ENCODE peak calls at places on chromosomes 7 and 10, in five cellular contexts. One of them, this sample, is unnamed.

GRCh38 chr10:75291800-75292199 is 56.0 kb upstream of the COMTD1 start:
- DNase-seq in K562: no peak
- DNase-seq in H1: no peak
- DNase-seq in HepG2: no peak
- DNase-seq in A549: no peak
- DNase-seq in this sample: no peak

GRCh38 chr7:143490719-143491306 is 13.1 kb downstream of the TAS2R41 start:
- DNase-seq in K562: peak
- DNase-seq in H1: no peak
- DNase-seq in HepG2: peak
- DNase-seq in A549: no peak
- DNase-seq in this sample: no peak

GRCh38 chr7:16098058-16098457 is 323.3 kb downstream of the CRPPA start:
- DNase-seq in K562: no peak
- DNase-seq in HepG2: no peak
- DNase-seq in A549: no peak
- DNase-seq in H1: no peak
- DNase-seq in this sample: no peak

GRCh38 chr7:148697256-148697841 is 1.4 kb upstream of the CUL1 start:
- DNase-seq in K562: peak
- DNase-seq in H1: no peak
- DNase-seq in HepG2: no peak
- DNase-seq in A549: no peak
- DNase-seq in this sample: peak

GRCh38 chr7:142385528-142386340 is 127.9 kb upstream of the PRSS58 start:
- DNase-seq in H1: no peak
- DNase-seq in A549: peak
- DNase-seq in HepG2: peak
- DNase-seq in K562: peak
- DNase-seq in this sample: peak

GRCh38 chr10:69360485-69361302 is 56.0 kb downstream of the TACR2 start:
- DNase-seq in HepG2: no peak
- DNase-seq in A549: peak
- DNase-seq in H1: no peak
- DNase-seq in K562: no peak
- DNase-seq in this sample: peak

GRCh38 chr10:6145414-6145978 is 56.7 kb downstream of the RBM17 start:
- DNase-seq in K562: no peak
- DNase-seq in A549: no peak
- DNase-seq in H1: no peak
- DNase-seq in HepG2: no peak
- DNase-seq in this sample: no peak

GRCh38 chr10:35359056-35359455 is 22.7 kb downstream of the CCNY start:
- DNase-seq in A549: no peak
- DNase-seq in HepG2: no peak
- DNase-seq in K562: no peak
- DNase-seq in H1: no peak
- DNase-seq in this sample: no peak

GRCh38 chr10:356452-356851 is 221.2 kb downstream of the ZMYND11 start:
- DNase-seq in HepG2: no peak
- DNase-seq in H1: no peak
- DNase-seq in A549: no peak
- DNase-seq in K562: no peak
- DNase-seq in this sample: no peak

GRCh38 chr7:64192775-64193174 is 14.2 kb upstream of the ZNF735 start:
- DNase-seq in K562: no peak
- DNase-seq in A549: no peak
- DNase-seq in HepG2: no peak
- DNase-seq in H1: no peak
- DNase-seq in this sample: no peak

GRCh38 chr10:31129261-31129660 is 97.6 kb upstream of the ZNF438 start:
- DNase-seq in A549: no peak
- DNase-seq in H1: no peak
- DNase-seq in K562: peak
- DNase-seq in HepG2: no peak
- DNase-seq in this sample: peak
- TF ChIP-seq RFX5 in A549: no peak
- TF ChIP-seq RFX5 in H1: no peak
- TF ChIP-seq RFX5 in K562: no peak
- TF ChIP-seq RFX5 in HepG2: no peak
- TF ChIP-seq RFX5 in this sample: no peak

DNA sequence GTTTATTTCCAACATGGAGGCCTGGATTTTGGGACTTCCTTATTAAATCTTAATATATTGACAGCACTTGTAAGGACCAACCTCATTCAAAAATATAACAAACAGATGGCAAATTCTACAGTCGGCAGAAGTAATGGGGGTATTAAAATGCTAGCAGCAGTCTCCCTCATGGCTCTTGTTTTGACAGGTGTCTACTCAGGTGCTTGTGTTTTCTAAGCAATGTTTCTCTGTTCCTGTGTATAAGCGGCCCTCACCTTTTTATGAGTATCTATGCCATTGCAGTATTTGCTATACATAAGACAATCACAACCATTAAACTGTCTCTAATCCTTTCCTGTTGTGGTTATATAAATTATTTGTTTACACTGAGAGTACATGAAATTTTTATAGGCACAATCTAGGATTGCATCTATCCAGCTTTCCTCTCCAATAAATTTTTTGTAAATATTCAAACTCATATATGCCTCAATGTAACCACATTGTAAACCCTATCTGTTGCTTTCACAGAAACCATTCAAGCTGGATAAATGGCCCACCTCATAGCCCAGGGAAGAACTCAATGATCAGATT is 65.4 kb upstream of the LRRTM3 start:
- DNase-seq in HepG2: no peak
- DNase-seq in A549: no peak
- DNase-seq in K562: no peak
- DNase-seq in H1: no peak
- DNase-seq in this sample: no peak
- TF ChIP-seq MAFK in HepG2: no peak
- TF ChIP-seq MAFK in A549: no peak
- TF ChIP-seq MAFK in K562: no peak
- TF ChIP-seq MAFK in H1: no peak
- TF ChIP-seq MAFK in this sample: no peak

GRCh38 chr7:47485640-47486435 is 96.1 kb downstream of the TNS3 start:
- DNase-seq in H1: no peak
- DNase-seq in K562: no peak
- DNase-seq in HepG2: no peak
- DNase-seq in A549: no peak
- DNase-seq in this sample: peak

GRCh38 chr7:47483604-47484273 is 98.2 kb downstream of the TNS3 start:
- DNase-seq in A549: no peak
- DNase-seq in H1: no peak
- DNase-seq in K562: no peak
- DNase-seq in HepG2: peak
- DNase-seq in this sample: peak

GRCh38 chr7:47484457-47484856 is 97.5 kb downstream of the TNS3 start:
- DNase-seq in H1: no peak
- DNase-seq in A549: no peak
- DNase-seq in K562: no peak
- DNase-seq in HepG2: no peak
- DNase-seq in this sample: no peak

GRCh38 chr7:47482013-47482761 is 99.7 kb downstream of the TNS3 start:
- DNase-seq in HepG2: no peak
- DNase-seq in A549: no peak
- DNase-seq in H1: no peak
- DNase-seq in K562: peak
- DNase-seq in this sample: peak

GRCh38 chr7:47484923-47485639 is 96.8 kb downstream of the TNS3 start:
- DNase-seq in HepG2: no peak
- DNase-seq in A549: no peak
- DNase-seq in H1: no peak
- DNase-seq in K562: no peak
- DNase-seq in this sample: no peak
- TF ChIP-seq RFX5 in HepG2: no peak
- TF ChIP-seq RFX5 in A549: no peak
- TF ChIP-seq RFX5 in H1: no peak
- TF ChIP-seq RFX5 in K562: no peak
- TF ChIP-seq RFX5 in this sample: no peak

DNA sequence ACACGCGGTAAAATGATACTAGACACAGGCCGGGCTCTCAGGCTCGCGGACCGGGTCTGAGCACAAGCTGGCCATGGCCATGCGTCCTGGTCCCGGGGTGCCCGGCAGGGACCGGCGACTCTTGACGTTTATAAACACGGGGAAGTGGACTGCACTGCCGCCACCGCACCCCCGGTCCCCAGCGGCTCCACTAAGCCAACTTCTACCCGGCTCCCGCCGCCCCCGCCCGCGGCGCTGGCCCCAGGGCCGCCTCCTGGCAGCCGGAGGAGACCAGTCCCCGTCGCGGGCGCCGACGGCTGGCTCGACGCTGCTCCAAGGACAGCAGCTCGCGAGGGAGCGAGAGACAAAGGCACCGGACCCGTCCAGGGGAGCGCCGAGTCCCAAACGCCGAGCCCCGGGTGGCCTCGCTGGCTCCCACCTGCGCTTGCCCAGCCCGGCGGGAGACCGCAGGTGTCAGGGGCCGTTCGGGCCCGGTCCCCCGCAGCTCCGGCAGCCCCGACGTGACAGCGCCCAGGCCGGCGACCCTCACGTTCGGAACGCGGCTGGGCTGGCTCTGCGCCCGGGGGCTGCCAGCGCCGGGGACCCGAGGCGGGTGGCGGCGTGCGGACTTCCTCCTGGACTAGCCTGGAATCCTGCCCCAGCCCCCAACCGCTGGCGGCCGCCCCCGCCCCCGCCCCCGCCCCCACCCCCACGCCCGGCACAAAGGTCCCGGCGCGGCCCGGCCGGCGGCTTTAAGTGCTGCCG is 517 bp downstream of the ITGB1 start:
- DNase-seq in A549: no peak
- DNase-seq in H1: no peak
- DNase-seq in K562: peak
- DNase-seq in HepG2: no peak
- DNase-seq in this sample: no peak
- TF ChIP-seq MAFK in A549: no peak
- TF ChIP-seq MAFK in H1: no peak
- TF ChIP-seq MAFK in K562: no peak
- TF ChIP-seq MAFK in HepG2: no peak
- TF ChIP-seq MAFK in this sample: no peak

GRCh38 chr10:91345716-91346115 is 64.4 kb upstream of the HECTD2 start:
- DNase-seq in A549: no peak
- DNase-seq in H1: no peak
- DNase-seq in K562: no peak
- DNase-seq in HepG2: no peak
- DNase-seq in this sample: peak

GRCh38 chr10:91339729-91340128 is 70.4 kb upstream of the HECTD2 start:
- DNase-seq in K562: no peak
- DNase-seq in A549: no peak
- DNase-seq in HepG2: no peak
- DNase-seq in H1: no peak
- DNase-seq in this sample: no peak

GRCh38 chr10:91344117-91344856 is 65.9 kb upstream of the HECTD2 start:
- DNase-seq in K562: no peak
- DNase-seq in A549: no peak
- DNase-seq in H1: no peak
- DNase-seq in HepG2: no peak
- DNase-seq in this sample: no peak

GRCh38 chr10:91343010-91343409 is 67.1 kb upstream of the HECTD2 start:
- DNase-seq in A549: no peak
- DNase-seq in H1: no peak
- DNase-seq in HepG2: no peak
- DNase-seq in K562: no peak
- DNase-seq in this sample: no peak

DNA sequence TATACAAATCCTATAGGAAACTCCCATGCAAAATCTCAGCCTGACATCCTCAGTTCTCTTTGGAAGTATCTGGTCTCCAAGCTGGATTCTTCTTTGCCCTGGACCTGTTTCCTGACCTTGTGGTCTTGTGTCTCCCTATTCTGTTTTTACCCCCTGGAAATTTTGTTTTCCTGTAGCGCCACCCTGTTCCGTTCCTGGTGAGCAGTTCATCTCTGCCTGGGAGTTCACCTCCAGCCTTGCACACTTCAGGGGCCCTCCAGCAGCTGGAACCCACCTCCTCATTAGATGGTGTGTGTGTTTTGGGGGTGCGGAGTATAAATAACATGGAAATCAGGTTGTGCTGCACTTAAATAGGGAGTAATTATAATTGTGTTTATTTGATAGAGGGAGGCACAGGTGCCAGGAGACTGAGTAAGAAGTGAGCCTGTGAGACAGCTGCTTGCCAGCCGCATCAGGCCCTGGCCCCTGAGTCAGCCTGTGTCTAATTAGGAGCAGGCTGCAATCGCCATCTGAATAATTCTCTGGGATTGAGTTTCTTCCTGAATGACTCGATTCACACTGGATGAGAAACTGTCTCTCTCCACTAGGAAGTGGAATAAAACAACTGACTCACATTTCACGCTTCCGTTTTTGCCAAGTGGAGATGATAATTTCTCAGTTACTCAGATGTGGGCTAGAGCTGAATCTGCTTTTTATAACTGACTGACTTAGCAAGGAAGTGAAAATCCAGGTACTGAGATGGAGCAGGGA is 69.4 kb upstream of the HECTD2 start:
- DNase-seq in K562: no peak
- DNase-seq in HepG2: no peak
- DNase-seq in A549: no peak
- DNase-seq in H1: no peak
- DNase-seq in this sample: peak
- TF ChIP-seq RFX5 in K562: no peak
- TF ChIP-seq RFX5 in HepG2: no peak
- TF ChIP-seq RFX5 in A549: no peak
- TF ChIP-seq RFX5 in H1: no peak
- TF ChIP-seq RFX5 in this sample: no peak

DNA sequence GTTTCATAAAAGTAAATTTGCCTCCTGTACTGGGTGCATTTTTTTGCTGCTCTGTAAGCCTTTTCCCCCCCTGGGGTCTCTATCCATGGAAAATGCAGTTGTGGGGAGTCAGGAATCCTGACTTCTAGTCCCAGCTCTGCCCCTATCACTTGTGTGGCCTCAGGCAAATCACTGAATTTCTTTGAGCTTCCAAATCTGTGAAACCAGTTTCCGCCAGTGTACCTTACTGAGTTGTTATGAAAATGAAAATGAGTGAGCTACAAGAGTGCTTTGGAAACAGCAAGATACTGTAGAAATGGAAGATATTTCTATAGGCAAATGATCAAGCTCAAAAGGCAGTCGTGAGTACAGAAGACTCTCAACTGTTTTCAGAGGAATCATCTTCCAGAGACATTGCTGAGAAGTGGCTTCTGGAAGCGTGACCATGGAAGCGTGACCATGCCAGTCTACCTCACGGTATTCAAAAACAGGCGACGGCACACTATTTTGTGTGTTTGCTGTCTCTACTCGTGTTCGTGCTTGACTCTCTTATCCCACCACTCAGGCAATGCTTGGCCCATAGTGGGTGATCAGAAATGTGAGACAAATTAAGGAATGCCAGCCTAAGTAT is 107.4 kb downstream of the ATXN7L1 start:
- DNase-seq in H1: no peak
- DNase-seq in K562: no peak
- DNase-seq in A549: no peak
- DNase-seq in HepG2: no peak
- DNase-seq in this sample: no peak
- TF ChIP-seq MAFK in H1: no peak
- TF ChIP-seq MAFK in K562: no peak
- TF ChIP-seq MAFK in A549: no peak
- TF ChIP-seq MAFK in HepG2: no peak
- TF ChIP-seq MAFK in this sample: no peak

This sample was measured in IMR-90.